ENCODE peak calls at places on chromosome 2, in five cellular contexts. Z is K562, J is left lung, T is tibial artery, Y is tibial nerve. G is an unnamed sample.
A peak's percentile ranks its signal among the peaks of the same experiment; 100 is the strongest.

GRCh38 chr2:241821460-241822263 is 12.7 kb downstream of the NEU4 start:
- DNase-seq in Y (no peak), Z (no peak), T (peak; percentile 59), J (peak; percentile 26), G (no peak)

GRCh38 chr2:169877406-169877805 is 50.2 kb downstream of the UBR3 start:
- DNase-seq in J (no peak), Z (no peak), Y (no peak), T (no peak), G (peak; percentile 33)

GRCh38 chr2:72619622-72620021 is 206.2 kb downstream of the EXOC6B start:
- DNase-seq in Z (no peak), Y (no peak), J (no peak), T (no peak), G (no peak)

GRCh38 chr2:191352536-191352935 is 107.3 kb downstream of the MYO1B start:
- DNase-seq in J (no peak), Z (no peak), Y (no peak), T (no peak), G (peak; percentile 65)

GRCh38 chr2:204183608-204184007 is 247.0 kb downstream of the ICOS start:
- DNase-seq in Y (no peak), J (no peak), Z (no peak), T (no peak), G (peak; percentile 58)

GRCh38 chr2:151344906-151345305 is 12.5 kb upstream of the TNFAIP6 start:
- DNase-seq in Z (no peak), J (no peak), Y (no peak), T (no peak), G (peak; percentile 52)

GRCh38 chr2:45192991-45193390 is 183.7 kb upstream of the SIX2 start:
- DNase-seq in Z (no peak), J (no peak), Y (no peak), T (no peak), G (no peak)

GRCh38 chr2:145842002-145842401 is 1322.1 kb upstream of the ZEB2 start:
- DNase-seq in Y (no peak), J (no peak), T (no peak), Z (no peak), G (no peak)

GRCh38 chr2:45874324-45874723 is 222.8 kb downstream of the PRKCE start:
- DNase-seq in Y (no peak), T (peak; percentile 92), J (no peak), Z (no peak), G (peak; percentile 19)

GRCh38 chr2:240960963-240961876 is 37.2 kb upstream of the SNED1 start:
- DNase-seq in T (no peak), J (peak; percentile 34), Y (peak; percentile 11), Z (no peak), G (no peak)

GRCh38 chr2:172244419-172245130 is 141.9 kb upstream of the DLX2 start:
- DNase-seq in T (no peak), Y (peak; percentile 35), J (no peak), Z (no peak), G (no peak)

GRCh38 chr2:88807237-88807962 is 115.9 kb downstream of the RPIA start:
- DNase-seq in Y (no peak), J (no peak), Z (no peak), T (no peak), G (no peak)

GRCh38 chr2:190202018-190202417 is 117.6 kb downstream of the HIBCH start:
- DNase-seq in T (no peak), Z (no peak), Y (no peak), J (no peak), G (no peak)

GRCh38 chr2:31987454-31987853 is 23.4 kb downstream of the MEMO1 start:
- DNase-seq in J (no peak), T (no peak), Y (no peak), Z (no peak), G (peak; percentile 54)

GRCh38 chr2:28525481-28525880 is 29.6 kb downstream of the PLB1 start:
- DNase-seq in Z (no peak), Y (no peak), J (no peak), T (no peak), G (no peak)

GRCh38 chr2:162153608-162154224 is 1.7 kb upstream of the GCG start:
- DNase-seq in Z (peak; percentile 12), T (no peak), J (peak; percentile 39), Y (peak; percentile 70), G (peak; percentile 81)

GRCh38 chr2:3585239-3586109 is 9.4 kb upstream of the COLEC11 start:
- DNase-seq in T (peak; percentile 75), Y (peak; percentile 35), Z (peak; percentile 30), J (no peak), G (peak; percentile 24)

GRCh38 chr2:146457221-146457620 is 1387.6 kb upstream of the ACVR2A start:
- DNase-seq in Y (no peak), Z (no peak), T (no peak), J (no peak), G (peak; percentile 10)

GRCh38 chr2:12676771-12677170 is 40.0 kb upstream of the TRIB2 start:
- DNase-seq in Y (no peak), J (no peak), Z (no peak), T (no peak), G (peak; percentile 52)

GRCh38 chr2:60097298-60097697 is 456.2 kb downstream of the BCL11A start:
- DNase-seq in Z (no peak), T (no peak), J (no peak), Y (no peak), G (no peak)

GRCh38 chr2:27042159-27042661 is 9.3 kb upstream of the AGBL5 start:
- DNase-seq in Z (no peak), J (no peak), T (no peak), Y (no peak), G (no peak)

GRCh38 chr2:240482141-240482540 is 46.7 kb downstream of the GPC1 start:
- DNase-seq in T (peak; percentile 29), J (no peak), Y (no peak), Z (no peak), G (no peak)

GRCh38 chr2:181058378-181059269 is 78.2 kb downstream of the UBE2E3 start:
- DNase-seq in Y (peak; percentile 36), T (no peak), J (no peak), Z (peak; percentile 45), G (peak; percentile 72)

GRCh38 chr2:16750175-16750924 is 84.7 kb upstream of the CYRIA start:
- DNase-seq in Z (no peak), T (no peak), J (no peak), Y (no peak), G (no peak)
- H3K4me1 ChIP-seq in Z (peaks cover 13% of the 10 kb centered on the region), T (no peaks in the 10 kb centered on the region), J (no peaks in the 10 kb centered on the region), Y (no peaks in the 10 kb centered on the region), G (no peaks in the 10 kb centered on the region)

GRCh38 chr2:6828299-6828584 is 37.5 kb downstream of the CMPK2 start:
- DNase-seq in J (no peak), T (no peak), Y (no peak), Z (no peak), G (peak; percentile 46)
- TF ChIP-seq CTCF in J (peak; percentile 48), T (peak; percentile 29), Y (peak; percentile 51), Z (no peak), G (peak; percentile 67)

GRCh38 chr2:61187069-61187468 is 25.1 kb downstream of the C2orf74 start:
- DNase-seq in J (no peak), Z (no peak), T (no peak), Y (no peak), G (no peak)
- H3K4me1 ChIP-seq in J (no peaks in the 10 kb centered on the region), Z (no peaks in the 10 kb centered on the region), T (peaks cover 7% of the 10 kb centered on the region), Y (peaks cover 6% of the 10 kb centered on the region), G (no peaks in the 10 kb centered on the region)

GRCh38 chr2:166179201-166179600 is 51.4 kb upstream of the SCN1A start:
- DNase-seq in J (no peak), Y (no peak), Z (no peak), T (no peak), G (peak; percentile 62)
- TF ChIP-seq CTCF in J (no peak), Y (no peak), Z (no peak), T (no peak), G (peak; percentile 90)

DNA sequence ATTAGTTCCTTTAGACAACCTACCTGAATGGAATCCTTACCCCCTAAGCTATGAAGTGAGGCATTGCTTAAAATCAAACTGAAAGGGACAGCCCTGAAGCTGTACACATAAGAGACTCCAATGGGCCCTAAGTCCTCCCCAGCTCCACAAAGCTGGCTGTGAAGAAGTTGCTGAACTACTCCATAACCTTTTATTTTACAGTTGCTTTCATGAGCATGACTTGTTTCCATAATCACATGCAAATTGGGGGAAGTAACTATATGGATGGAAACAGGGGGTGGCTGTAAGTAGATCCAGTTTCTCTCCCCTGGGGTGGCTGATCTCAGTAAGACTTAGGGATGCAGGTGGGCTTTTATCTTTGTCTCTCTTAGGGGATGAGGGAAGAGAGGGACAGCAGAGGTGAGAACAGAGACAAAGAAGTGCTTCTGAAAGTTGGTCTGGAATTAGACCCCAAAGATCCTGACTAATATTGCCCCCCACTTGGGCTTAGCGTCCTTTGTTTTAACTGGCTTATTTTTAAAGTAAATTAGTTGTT is 5.5 kb downstream of the FZD5 start:
- DNase-seq in T (no peak), J (no peak), Y (no peak), Z (no peak), G (no peak)
- H3K4me1 ChIP-seq in T (peaks cover 17% of the 10 kb centered on the region), J (no peaks in the 10 kb centered on the region), Y (peaks cover 11% of the 10 kb centered on the region), Z (peaks cover 29% of the 10 kb centered on the region), G (peaks cover 14% of the 10 kb centered on the region)

DNA sequence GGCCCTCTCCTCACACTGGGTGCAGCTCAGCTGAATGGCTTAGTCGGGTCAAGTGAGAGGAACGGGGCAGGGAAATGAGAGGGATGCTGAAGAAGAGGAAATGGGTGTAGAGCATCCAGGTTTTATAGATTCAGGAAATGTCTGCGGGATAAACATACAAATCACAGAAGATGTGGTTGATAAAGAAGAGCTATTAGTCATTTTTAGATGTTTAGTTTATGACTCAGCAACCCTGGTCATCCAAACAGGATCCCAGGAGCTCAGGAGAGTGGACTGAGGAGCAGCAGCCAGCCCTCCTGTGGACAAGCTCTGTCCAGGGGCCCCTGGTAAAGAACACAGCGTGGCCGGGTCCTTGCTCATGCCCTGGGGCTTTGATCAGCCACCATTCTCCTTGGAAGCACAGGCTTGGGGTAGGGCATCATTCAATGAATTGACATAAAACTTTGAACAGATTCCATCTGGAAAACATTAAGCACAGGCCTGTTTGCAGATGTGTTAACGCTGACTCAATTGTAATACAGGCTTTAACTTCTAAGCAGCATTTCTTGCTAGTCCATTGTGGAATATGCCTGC is 83.0 kb downstream of the NPAS2 start:
- DNase-seq in T (no peak), J (no peak), Y (peak; percentile 19), Z (no peak), G (peak; percentile 97)
- TF ChIP-seq CTCF in T (no peak), J (no peak), Y (no peak), Z (no peak), G (peak; percentile 29)

GRCh38 chr2:217875138-217875537 is 127.7 kb downstream of the TNS1 start:
- DNase-seq in T (no peak), Z (no peak), J (no peak), Y (no peak), G (no peak)

GRCh38 chr2:217875556-217876252 is 127.1 kb downstream of the TNS1 start:
- DNase-seq in Y (no peak), J (no peak), Z (no peak), T (no peak), G (no peak)

GRCh38 chr2:217870528-217871011 is 132.2 kb downstream of the TNS1 start:
- DNase-seq in Y (no peak), Z (no peak), T (no peak), J (no peak), G (no peak)

GRCh38 chr2:217873371-217873770 is 129.4 kb downstream of the TNS1 start:
- DNase-seq in Z (no peak), Y (no peak), T (no peak), J (no peak), G (no peak)

DNA sequence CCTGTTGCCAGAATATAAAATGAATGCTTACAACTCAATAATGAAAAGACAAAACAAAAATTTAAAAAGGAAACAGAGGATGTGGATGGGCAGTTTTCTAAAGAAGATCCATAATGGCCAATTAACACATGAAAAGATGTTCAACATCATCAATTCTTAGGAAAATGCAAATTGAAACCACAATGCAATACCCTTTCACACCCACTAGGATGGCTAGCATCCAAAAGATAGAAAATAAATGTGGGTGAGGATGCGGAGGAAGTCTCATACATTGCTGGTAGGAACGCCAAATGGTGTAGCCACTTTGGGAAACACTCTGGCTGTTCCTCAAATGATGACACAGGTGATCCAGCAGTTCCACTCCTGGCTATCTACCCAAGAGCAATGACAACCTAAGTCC is 130.5 kb downstream of the TNS1 start:
- DNase-seq in Z (no peak), T (no peak), Y (no peak), J (no peak), G (no peak)
- H3K4me1 ChIP-seq in Z (no peaks in the 10 kb centered on the region), T (peaks cover 70% of the 10 kb centered on the region), Y (peaks cover 10% of the 10 kb centered on the region), J (no peaks in the 10 kb centered on the region), G (peaks cover 5% of the 10 kb centered on the region)